ENCODE peak calls at places on chromosomes 3 and 15, in four cellular contexts. One of them, this sample, is unnamed. For H3K4me1, the result is how much of the 10 kb centered on the place peaks cover.

GRCh38 chr15:58285921-58286278 is 145.9 kb upstream of the LIPC start:
- DNase-seq in stomach: no peak
- DNase-seq in A549: no peak
- DNase-seq in tibial nerve: no peak
- DNase-seq in this sample: no peak

GRCh38 chr3:50165388-50166308 is 10.5 kb downstream of the SEMA3F start:
- DNase-seq in stomach: peak
- DNase-seq in A549: no peak
- DNase-seq in tibial nerve: peak
- DNase-seq in this sample: peak

GRCh38 chr3:169891886-169892285 is 19.5 kb upstream of the SAMD7 start:
- DNase-seq in stomach: no peak
- DNase-seq in A549: no peak
- DNase-seq in tibial nerve: no peak
- DNase-seq in this sample: no peak

GRCh38 chr3:188183452-188183851 is 29.5 kb downstream of the LPP start:
- DNase-seq in stomach: no peak
- DNase-seq in A549: no peak
- DNase-seq in tibial nerve: no peak
- DNase-seq in this sample: no peak

GRCh38 chr3:48504051-48504946 is at the start of gene SHISA5:
- DNase-seq in stomach: peak
- DNase-seq in A549: peak
- DNase-seq in tibial nerve: peak
- DNase-seq in this sample: peak

GRCh38 chr15:44668925-44669324 is 5.5 kb upstream of the SPG11 start:
- DNase-seq in stomach: no peak
- DNase-seq in A549: no peak
- DNase-seq in tibial nerve: no peak
- DNase-seq in this sample: no peak

GRCh38 chr15:49169880-49170597 is at the start of gene GALK2:
- DNase-seq in stomach: peak
- DNase-seq in A549: peak
- DNase-seq in tibial nerve: peak
- DNase-seq in this sample: peak

GRCh38 chr15:68053701-68053996 is 466 bp upstream of the PIAS1 start:
- DNase-seq in stomach: no peak
- DNase-seq in A549: no peak
- DNase-seq in tibial nerve: no peak
- DNase-seq in this sample: no peak

GRCh38 chr15:37038716-37039106 is 61.6 kb downstream of the MEIS2 start:
- DNase-seq in stomach: no peak
- DNase-seq in A549: no peak
- DNase-seq in tibial nerve: no peak
- DNase-seq in this sample: no peak

GRCh38 chr3:189868061-189868460 is 236.9 kb downstream of the TP63 start:
- DNase-seq in stomach: no peak
- DNase-seq in A549: no peak
- DNase-seq in tibial nerve: no peak
- DNase-seq in this sample: no peak

GRCh38 chr3:69612791-69613190 is 126.5 kb upstream of the MITF start:
- DNase-seq in stomach: no peak
- DNase-seq in A549: no peak
- DNase-seq in tibial nerve: no peak
- DNase-seq in this sample: no peak
- TF ChIP-seq EP300 in stomach: no peak
- TF ChIP-seq EP300 in A549: no peak
- TF ChIP-seq EP300 in tibial nerve: no peak
- TF ChIP-seq EP300 in this sample: no peak

GRCh38 chr3:25663324-25664065 is 1.2 kb downstream of the TOP2B start:
- DNase-seq in stomach: no peak
- DNase-seq in A549: peak
- DNase-seq in tibial nerve: no peak
- DNase-seq in this sample: no peak
- TF ChIP-seq CTCF in stomach: no peak
- TF ChIP-seq CTCF in A549: no peak
- TF ChIP-seq CTCF in tibial nerve: no peak
- TF ChIP-seq CTCF in this sample: no peak

GRCh38 chr3:112689989-112690388 is 49.0 kb upstream of the CCDC80 start:
- DNase-seq in stomach: no peak
- DNase-seq in A549: no peak
- DNase-seq in tibial nerve: no peak
- DNase-seq in this sample: no peak
- H3K4me1 ChIP-seq in stomach: under half
- H3K4me1 ChIP-seq in A549: half or more
- H3K4me1 ChIP-seq in tibial nerve: under half
- H3K4me1 ChIP-seq in this sample: under half

GRCh38 chr3:53236112-53236841 is 19.5 kb downstream of the TKT start:
- DNase-seq in stomach: peak
- DNase-seq in A549: peak
- DNase-seq in tibial nerve: peak
- DNase-seq in this sample: peak

GRCh38 chr3:53239800-53240199 is 16.0 kb downstream of the TKT start:
- DNase-seq in stomach: no peak
- DNase-seq in A549: no peak
- DNase-seq in tibial nerve: no peak
- DNase-seq in this sample: no peak

GRCh38 chr3:53238881-53239280 is 16.9 kb downstream of the TKT start:
- DNase-seq in stomach: no peak
- DNase-seq in A549: peak
- DNase-seq in tibial nerve: no peak
- DNase-seq in this sample: no peak

GRCh38 chr3:53235545-53235944 is 20.3 kb downstream of the TKT start:
- DNase-seq in stomach: no peak
- DNase-seq in A549: no peak
- DNase-seq in tibial nerve: no peak
- DNase-seq in this sample: no peak

GRCh38 chr3:53238051-53238850 is 17.6 kb downstream of the TKT start:
- DNase-seq in stomach: peak
- DNase-seq in A549: peak
- DNase-seq in tibial nerve: no peak
- DNase-seq in this sample: no peak
- TF ChIP-seq EP300 in stomach: no peak
- TF ChIP-seq EP300 in A549: peak
- TF ChIP-seq EP300 in tibial nerve: no peak
- TF ChIP-seq EP300 in this sample: no peak

GRCh38 chr3:78645628-78646310 is 1122.0 kb downstream of the ROBO1 start:
- DNase-seq in stomach: no peak
- DNase-seq in A549: peak
- DNase-seq in tibial nerve: peak
- DNase-seq in this sample: no peak
- TF ChIP-seq CTCF in stomach: no peak
- TF ChIP-seq CTCF in A549: peak
- TF ChIP-seq CTCF in tibial nerve: peak
- TF ChIP-seq CTCF in this sample: peak

GRCh38 chr3:105013657-105014056 is 353.1 kb upstream of the ALCAM start:
- DNase-seq in stomach: no peak
- DNase-seq in A549: no peak
- DNase-seq in tibial nerve: no peak
- DNase-seq in this sample: no peak
- H3K4me1 ChIP-seq in stomach: under half
- H3K4me1 ChIP-seq in A549: under half
- H3K4me1 ChIP-seq in tibial nerve: under half
- H3K4me1 ChIP-seq in this sample: under half

GRCh38 chr3:101638262-101638745 is 38.6 kb downstream of the ZBTB11 start:
- DNase-seq in stomach: no peak
- DNase-seq in A549: no peak
- DNase-seq in tibial nerve: no peak
- DNase-seq in this sample: no peak
- TF ChIP-seq EP300 in stomach: no peak
- TF ChIP-seq EP300 in A549: no peak
- TF ChIP-seq EP300 in tibial nerve: no peak
- TF ChIP-seq EP300 in this sample: no peak

GRCh38 chr3:52233108-52233591 is 5.8 kb downstream of the TWF2 start:
- DNase-seq in stomach: no peak
- DNase-seq in A549: no peak
- DNase-seq in tibial nerve: no peak
- DNase-seq in this sample: no peak
- TF ChIP-seq CTCF in stomach: no peak
- TF ChIP-seq CTCF in A549: no peak
- TF ChIP-seq CTCF in tibial nerve: no peak
- TF ChIP-seq CTCF in this sample: no peak

This sample was measured in ovary.